ENCODE peak calls at places on chromosomes 3 and 15, in five cellular contexts. U is sigmoid colon, G is K562, K is pancreas, J is lower lobe of right lung. M is an unnamed sample.

GRCh38 chr3:196684548-196685407 is 27.3 kb downstream of the CEP19 start:
- DNase-seq in G (peak; percentile 63), U (peak; percentile 75), J (peak; percentile 60), K (peak; percentile 66), M (peak; percentile 30)

GRCh38 chr15:65954289-65954741 is 85.0 kb downstream of the RAB11A start:
- DNase-seq in J (no peak), U (no peak), G (no peak), K (no peak), M (peak; percentile 65)

GRCh38 chr15:68372291-68372811 is 59.6 kb downstream of the ITGA11 start:
- DNase-seq in G (peak; percentile 27), J (no peak), U (peak; percentile 59), K (no peak), M (no peak)

GRCh38 chr15:75809986-75810750 is 33.1 kb upstream of the UBE2Q2 start:
- DNase-seq in U (no peak), K (no peak), G (no peak), J (no peak), M (no peak)

GRCh38 chr3:109569121-109569520 is 231.8 kb upstream of the DPPA4 start:
- DNase-seq in J (no peak), K (no peak), G (no peak), U (no peak), M (no peak)

GRCh38 chr3:41682996-41683395 is 278.9 kb downstream of the ULK4 start:
- DNase-seq in G (no peak), U (no peak), J (no peak), K (no peak), M (peak; percentile 7)

GRCh38 chr3:29775352-29775751 is 494.5 kb downstream of the RBMS3 start:
- DNase-seq in G (no peak), J (no peak), K (no peak), U (no peak), M (no peak)

GRCh38 chr15:33138000-33138399 is 56.5 kb downstream of the FMN1 start:
- DNase-seq in J (no peak), G (no peak), U (no peak), K (no peak), M (peak; percentile 48)

GRCh38 chr15:58407366-58407765 is 24.4 kb upstream of the LIPC start:
- DNase-seq in U (no peak), J (no peak), K (no peak), G (no peak), M (no peak)

GRCh38 chr15:65164139-65164538 is 21.0 kb downstream of the CLPX start:
- DNase-seq in J (no peak), G (no peak), K (no peak), U (no peak), M (no peak)

GRCh38 chr3:18447720-18448119 is 22.6 kb upstream of the SATB1 start:
- DNase-seq in K (no peak), U (no peak), J (no peak), G (no peak), M (no peak)

GRCh38 chr3:68088216-68088615 is 433.8 kb upstream of the SUCLG2 start:
- DNase-seq in G (no peak), U (no peak), J (no peak), K (no peak), M (no peak)

GRCh38 chr3:43369404-43370345 is 83.3 kb downstream of the SNRK start:
- DNase-seq in G (no peak), J (no peak), U (no peak), K (no peak), M (no peak)

GRCh38 chr3:78992400-78992799 is 775.4 kb downstream of the ROBO1 start:
- DNase-seq in G (no peak), U (no peak), J (no peak), K (no peak), M (no peak)

GRCh38 chr3:126034481-126035361 is 49.2 kb downstream of the SLC41A3 start:
- DNase-seq in G (no peak), K (no peak), U (peak; percentile 32), J (no peak), M (no peak)

GRCh38 chr3:156233875-156234274 is 113.5 kb downstream of the KCNAB1 start:
- DNase-seq in G (no peak), K (no peak), U (no peak), J (no peak), M (no peak)

GRCh38 chr3:136194409-136195257 is 1.5 kb downstream of the MSL2 start:
- DNase-seq in G (no peak), J (peak; percentile 71), U (no peak), K (no peak), M (peak; percentile 68)

GRCh38 chr15:72319360-72319984 is 485 bp downstream of the CELF6 start:
- DNase-seq in G (no peak), U (peak; percentile 68), J (peak; percentile 84), K (peak; percentile 93), M (peak; percentile 72)

GRCh38 chr15:62889734-62890505 is 152.6 kb upstream of the TPM1 start:
- DNase-seq in U (peak; percentile 40), J (no peak), K (no peak), G (no peak), M (no peak)

GRCh38 chr15:85009435-85009834 is 27.8 kb downstream of the PDE8A start:
- DNase-seq in G (no peak), J (no peak), U (no peak), K (no peak), M (no peak)
- H3K27ac ChIP-seq in G (no peak overlapping the region), J (no peak overlapping the region), U (peak overlapping the region; percentile 67), K (peak overlapping the region; percentile 61), M (no peak overlapping the region)

DNA sequence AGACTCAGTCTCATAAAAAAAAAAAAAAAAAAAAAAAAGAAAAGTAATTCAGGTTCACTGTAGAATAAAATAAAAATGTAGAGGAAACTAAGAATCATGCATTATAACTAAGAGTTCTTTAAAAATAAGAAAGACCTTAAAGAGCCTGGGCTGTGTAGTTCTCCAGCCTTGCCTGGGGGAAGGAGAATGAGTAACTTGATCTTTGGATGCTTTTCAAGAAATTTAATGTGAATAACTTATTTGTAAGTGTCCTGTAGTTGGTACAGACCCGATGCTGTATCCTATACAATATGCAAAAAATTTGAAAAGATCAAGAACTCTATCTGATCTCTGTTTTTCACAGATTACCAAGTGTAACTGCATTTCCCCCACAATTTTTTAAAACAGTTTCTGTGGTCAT is 195.4 kb downstream of the THRB start:
- DNase-seq in U (no peak), G (no peak), K (no peak), J (no peak), M (no peak)
- H3K4me1 ChIP-seq in U (peaks cover 27% of the 10 kb centered on the region), G (peaks cover 18% of the 10 kb centered on the region), K (peaks cover 7% of the 10 kb centered on the region), J (no peaks in the 10 kb centered on the region), M (no peaks in the 10 kb centered on the region)

GRCh38 chr15:41838400-41838897 is at the start of gene PLA2G4B:
- DNase-seq in G (no peak), K (no peak), U (no peak), J (peak; percentile 90), M (no peak)
- H3K4me3 ChIP-seq in G (no peak within 1 kb of the TSS), K (no peak within 1 kb of the TSS), U (no peak within 1 kb of the TSS), J (no peak within 1 kb of the TSS), M (no peak within 1 kb of the TSS)

DNA sequence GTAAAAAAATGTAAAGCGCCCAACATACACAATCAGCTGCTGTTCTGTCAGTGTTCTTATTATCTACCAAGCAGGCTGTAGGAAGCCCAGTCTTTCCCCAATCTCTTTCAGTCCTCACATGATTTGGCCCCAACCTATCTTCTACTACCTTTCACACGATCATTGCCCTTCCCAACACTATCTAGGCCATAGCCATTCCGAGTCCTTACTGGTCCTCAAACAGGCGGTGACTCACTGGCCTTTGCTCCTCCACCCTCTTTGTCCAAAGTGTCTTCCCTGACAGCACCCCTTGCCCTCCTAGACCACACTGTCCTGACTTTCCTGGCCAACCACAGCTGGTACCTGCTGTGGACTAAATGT is 881 bp upstream of the RFT1 start:
- DNase-seq in J (no peak), G (no peak), U (no peak), K (no peak), M (no peak)
- H3K27ac ChIP-seq in J (peak overlapping the region; percentile 94), G (peak overlapping the region; percentile 84), U (peak overlapping the region; percentile 91), K (peak overlapping the region; percentile 81), M (no peak overlapping the region)

GRCh38 chr15:77623878-77624524 is 8.7 kb downstream of the LINGO1 start:
- DNase-seq in K (no peak), J (no peak), U (no peak), G (no peak), M (no peak)

GRCh38 chr15:77624868-77625267 is 7.8 kb downstream of the LINGO1 start:
- DNase-seq in K (no peak), U (no peak), J (no peak), G (peak; percentile 61), M (no peak)

GRCh38 chr15:77627067-77627466 is 5.6 kb downstream of the LINGO1 start:
- DNase-seq in K (no peak), U (no peak), J (no peak), G (no peak), M (no peak)

GRCh38 chr15:77626002-77626401 is 6.7 kb downstream of the LINGO1 start:
- DNase-seq in K (no peak), U (no peak), G (no peak), J (no peak), M (no peak)

GRCh38 chr15:77625376-77625775 is 7.3 kb downstream of the LINGO1 start:
- DNase-seq in J (no peak), G (no peak), K (no peak), U (no peak), M (no peak)
- H3K4me1 ChIP-seq in J (no peaks in the 10 kb centered on the region), G (peaks cover 48% of the 10 kb centered on the region), K (no peaks in the 10 kb centered on the region), U (no peaks in the 10 kb centered on the region), M (no peaks in the 10 kb centered on the region)

DNA sequence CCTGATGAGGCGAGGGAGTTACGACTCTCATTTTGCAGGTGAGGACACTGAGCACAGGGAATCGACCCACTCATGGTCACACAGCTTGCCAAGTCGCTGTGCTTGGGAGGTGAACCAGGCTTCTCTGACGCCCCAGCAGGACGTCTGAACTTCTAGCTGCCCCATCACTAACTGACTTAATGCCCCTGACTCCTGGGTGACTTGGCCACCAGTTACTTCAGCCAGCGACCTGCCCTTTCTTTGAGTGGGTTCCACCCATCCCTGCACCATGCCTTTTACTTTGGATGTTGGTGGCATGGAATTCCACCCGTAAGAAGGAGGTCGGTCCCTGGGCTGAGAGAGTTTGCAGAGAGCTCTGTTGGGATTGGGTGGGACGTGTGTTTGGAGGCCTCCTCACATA is 54.8 kb downstream of the FLNB start:
- DNase-seq in J (no peak), G (no peak), U (no peak), K (no peak), M (no peak)
- H3K4me3 ChIP-seq in J (no peak overlapping the region), G (no peak overlapping the region), U (no peak overlapping the region), K (no peak overlapping the region), M (no peak overlapping the region)